ENCODE peak calls at places on chromosome 7, in four cellular contexts. V is psoas muscle, G is cardiac fibroblast, W is IMR-90. Q is an unnamed sample.
A peak's percentile ranks its signal among the peaks of the same experiment; 100 is the strongest.

GRCh38 chr7:45028138-45028919 is 28.3 kb downstream of the CCM2 start:
- DNase-seq in V (no peak), G (no peak), W (no peak), Q (no peak)

GRCh38 chr7:128735433-128735832 is 3.7 kb upstream of the CALU start:
- DNase-seq in V (no peak), G (no peak), W (no peak), Q (no peak)

GRCh38 chr7:43430412-43430811 is 152.5 kb upstream of the STK17A start:
- DNase-seq in V (no peak), G (no peak), W (peak; percentile 10), Q (no peak)

GRCh38 chr7:125878990-125879389 is 949.4 kb upstream of the POT1 start:
- DNase-seq in V (no peak), G (no peak), W (no peak), Q (no peak)

GRCh38 chr7:90238583-90238982 is 6.4 kb upstream of the CFAP69 start:
- DNase-seq in V (no peak), G (no peak), W (no peak), Q (no peak)

GRCh38 chr7:36085096-36085495 is 68.0 kb upstream of the EEPD1 start:
- DNase-seq in V (no peak), G (no peak), W (no peak), Q (no peak)

GRCh38 chr7:17680026-17680425 is 260.3 kb downstream of the SNX13 start:
- DNase-seq in V (no peak), G (peak; percentile 99), W (peak; percentile 83), Q (peak; percentile 41)

GRCh38 chr7:114928060-114928459 is 6.2 kb downstream of the MDFIC start:
- DNase-seq in V (no peak), G (no peak), W (no peak), Q (no peak)

GRCh38 chr7:148939128-148939747 is 55.1 kb upstream of the EZH2 start:
- DNase-seq in V (no peak), G (no peak), W (no peak), Q (no peak)

GRCh38 chr7:22443370-22444180 is 56.4 kb downstream of the STEAP1B start:
- DNase-seq in V (no peak), G (peak; percentile 24), W (peak; percentile 35), Q (no peak)

DNA sequence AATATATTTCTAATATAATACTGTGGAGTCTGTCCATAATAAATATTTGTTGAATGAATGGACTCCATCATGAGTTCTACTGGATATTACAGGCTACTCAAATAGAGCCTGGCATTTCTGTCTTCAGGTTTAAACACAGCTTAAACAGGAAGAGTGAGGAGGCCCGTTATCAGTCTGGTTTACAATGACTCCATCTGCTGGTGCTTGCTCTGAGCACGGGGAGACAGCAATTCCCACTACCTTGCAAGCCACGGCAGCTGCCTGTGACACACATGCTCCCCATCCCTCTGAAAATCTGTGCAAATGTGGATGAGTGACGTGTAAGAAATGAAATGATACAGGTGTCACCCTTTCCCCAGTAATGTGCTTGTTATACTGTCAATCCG is 293.5 kb upstream of the IMMP2L start:
- DNase-seq in V (no peak), G (peak; percentile 55), W (peak; percentile 59), Q (no peak)
- TF ChIP-seq CTCF in V (no peak), G (peak; percentile 44), W (peak; percentile 34), Q (no peak)

GRCh38 chr7:105875505-105875904 is 894 bp downstream of the ATXN7L1 start:
- DNase-seq in V (no peak), G (no peak), W (no peak), Q (no peak)

GRCh38 chr7:105874055-105874454 is 2.3 kb downstream of the ATXN7L1 start:
- DNase-seq in V (no peak), G (no peak), W (no peak), Q (no peak)

GRCh38 chr7:105877736-105878135 is 1.3 kb upstream of the ATXN7L1 start:
- DNase-seq in V (no peak), G (no peak), W (no peak), Q (no peak)

GRCh38 chr7:105876964-105877601 is 684 bp upstream of the ATXN7L1 start:
- DNase-seq in V (peak; percentile 65), G (peak; percentile 55), W (peak; percentile 34), Q (no peak)

DNA sequence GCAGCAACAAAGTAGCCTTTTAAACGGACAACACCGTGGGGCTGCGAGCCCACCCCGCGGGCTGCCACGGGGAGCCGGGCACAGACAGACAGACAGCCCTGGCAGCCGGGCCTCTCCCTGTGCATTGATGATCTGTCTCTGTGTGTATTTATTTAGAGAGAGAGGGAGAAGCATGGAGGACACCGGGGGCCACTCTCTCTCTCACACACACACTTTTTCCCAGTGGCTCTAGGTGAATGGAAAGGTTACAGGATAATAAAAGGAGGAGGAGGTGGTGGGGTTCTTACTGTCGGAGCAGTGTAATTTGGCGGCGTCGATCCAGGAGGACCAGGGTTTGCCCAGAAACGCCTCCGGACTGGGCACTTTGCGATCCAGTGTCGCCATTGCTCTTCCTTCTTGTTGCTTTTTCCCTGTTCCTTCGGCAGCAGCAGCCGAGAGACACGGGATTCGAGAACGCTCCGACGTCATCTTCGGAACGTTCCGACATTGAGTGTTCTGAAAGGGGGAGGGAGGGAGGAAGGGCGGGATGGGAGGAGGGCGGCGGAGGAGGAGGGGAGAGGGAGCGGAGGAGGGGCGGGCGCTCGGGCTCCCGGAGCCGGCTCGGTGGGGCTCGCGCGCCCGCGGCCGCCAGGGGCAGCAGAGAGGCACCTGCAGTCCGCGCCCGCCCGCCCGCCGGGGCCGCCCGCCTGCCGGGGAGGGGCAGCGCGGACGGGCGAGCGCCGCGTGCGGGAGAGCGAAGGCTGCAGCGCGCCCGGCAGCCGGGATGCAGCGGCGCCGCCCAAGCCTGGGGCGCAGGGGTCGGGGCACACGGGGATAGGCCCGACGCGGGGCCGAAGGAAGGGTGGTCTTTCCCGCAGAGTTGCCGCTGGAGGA is at the start of gene ATXN7L1:
- DNase-seq in V (peak; percentile 97), G (peak; percentile 97), W (peak; percentile 98), Q (peak; percentile 91)
- TF ChIP-seq CTCF in V (peak; percentile 82), G (peak; percentile 7), W (peak; percentile 72), Q (peak; percentile 63)

GRCh38 chr7:93890464-93891068 is at the start of gene TFPI2:
- DNase-seq in V (no peak), G (peak; percentile 92), W (peak; percentile 83), Q (no peak)
- TF ChIP-seq CTCF in V (no peak), G (no peak), W (peak; percentile 18), Q (no peak)

DNA sequence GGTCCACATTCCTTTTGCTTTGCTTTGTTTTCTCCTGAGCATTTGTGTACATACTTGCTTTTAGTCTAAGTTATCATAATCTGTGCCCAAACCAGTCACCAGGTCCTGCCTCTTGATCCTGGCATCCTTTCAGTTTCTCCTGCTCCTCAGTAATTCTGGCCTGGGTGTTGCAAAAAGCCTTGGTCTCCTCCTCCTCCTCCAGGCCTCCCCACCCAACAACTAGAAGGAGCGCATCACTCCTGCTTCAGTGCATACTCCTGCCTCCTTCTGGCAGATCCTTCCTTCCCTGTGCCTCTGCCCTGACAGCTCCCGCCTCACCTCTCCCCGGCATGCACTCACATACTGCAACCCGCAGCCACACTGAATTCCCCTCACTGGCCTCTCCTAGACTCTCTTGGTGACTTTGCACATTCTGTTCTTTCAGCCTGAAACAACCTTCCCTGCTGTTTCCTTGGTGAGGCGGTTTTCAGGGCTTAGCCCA is 2.3 kb downstream of the DENND2A start:
- DNase-seq in V (peak; percentile 54), G (peak; percentile 68), W (peak; percentile 82), Q (no peak)
- TF ChIP-seq CTCF in V (no peak), G (peak; percentile 25), W (peak; percentile 41), Q (no peak)

DNA sequence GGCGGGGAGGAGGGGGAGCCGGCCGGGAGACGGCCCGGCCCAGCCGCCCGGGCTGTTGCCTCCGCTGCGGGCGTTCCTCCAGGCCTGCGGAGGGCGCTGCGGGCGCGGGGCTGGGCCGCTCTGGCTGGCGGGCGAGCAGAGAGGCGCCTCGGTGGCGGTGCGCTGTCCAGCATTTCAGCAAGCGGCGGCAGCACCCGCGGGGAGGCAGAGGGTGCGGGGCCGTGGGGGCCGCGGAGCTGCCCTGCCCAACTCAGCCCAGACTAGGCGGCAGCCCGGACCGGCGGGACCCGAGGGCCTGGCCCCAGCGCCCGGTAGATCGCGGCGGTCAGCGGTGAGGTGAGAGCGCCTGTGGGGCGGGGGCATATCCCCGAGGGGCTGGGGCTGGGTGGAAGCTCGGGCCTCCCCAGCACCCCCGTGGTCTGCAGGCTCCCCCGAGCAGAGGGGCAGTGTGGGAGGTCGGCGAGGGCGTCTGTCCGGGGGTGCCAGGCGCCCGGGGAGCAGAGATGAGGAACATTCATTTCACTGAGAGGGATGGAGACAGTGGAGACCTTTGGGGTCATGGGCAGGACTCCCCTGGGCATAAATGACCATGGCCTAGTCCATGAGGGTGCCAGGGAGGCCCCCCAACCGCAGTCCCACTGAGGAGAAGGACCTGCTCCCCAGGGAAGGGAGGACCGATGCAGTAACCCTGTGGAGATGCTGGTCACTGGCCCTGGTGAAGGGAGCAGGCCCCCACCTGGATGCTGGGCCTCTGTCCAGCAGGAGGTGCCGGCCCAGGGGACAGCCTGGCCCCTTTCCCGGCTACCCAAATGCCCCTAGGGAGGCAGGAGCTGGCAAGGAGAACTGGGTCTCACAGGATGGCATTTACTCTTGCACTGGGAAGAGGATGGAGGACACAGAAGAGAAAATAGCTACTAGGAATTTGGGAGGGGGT is at the start of gene SRRM3:
- DNase-seq in V (peak; percentile 85), G (peak; percentile 74), W (peak; percentile 72), Q (peak; percentile 78)
- TF ChIP-seq CTCF in V (peak; percentile 31), G (peak; percentile 34), W (peak; percentile 85), Q (peak; percentile 81)

GRCh38 chr7:5477723-5478531 is 54.3 kb upstream of the TNRC18 start:
- DNase-seq in V (peak; percentile 58), G (no peak), W (no peak), Q (no peak)
- TF ChIP-seq CTCF in V (peak; percentile 7), G (peak; percentile 23), W (peak; percentile 20), Q (no peak)

GRCh38 chr7:150966002-150966401 is 12.1 kb downstream of the KCNH2 start:
- DNase-seq in V (no peak), G (no peak), W (no peak), Q (no peak)
- TF ChIP-seq CTCF in V (no peak), G (no peak), W (peak; percentile 20), Q (no peak)